ENCODE peak calls at places on chromosomes 6 and 20, in four cellular contexts. L is A549, M is sigmoid colon, E is K562. F is an unnamed sample. For H3K4me1, the result is how much of the 10 kb centered on the place peaks cover.

GRCh38 chr20:13494019-13494418 is 144.7 kb downstream of the TASP1 start:
- DNase-seq in E (no peak), M (no peak), L (no peak), F (no peak)

GRCh38 chr6:82144007-82144851 is 103.3 kb downstream of the IBTK start:
- DNase-seq in L (peak), E (no peak), M (no peak), F (no peak)

GRCh38 chr6:100269189-100269588 is 195.5 kb downstream of the SIM1 start:
- DNase-seq in E (no peak), L (peak), M (no peak), F (no peak)

GRCh38 chr6:43497694-43498093 is 12.5 kb downstream of the LRRC73 start:
- DNase-seq in E (no peak), M (no peak), L (no peak), F (no peak)

GRCh38 chr6:100665041-100665380 is 200.3 kb upstream of the SIM1 start:
- DNase-seq in E (no peak), L (no peak), M (no peak), F (no peak)

GRCh38 chr6:4853782-4854511 is 77.7 kb downstream of the CDYL start:
- DNase-seq in L (peak), M (no peak), E (peak), F (no peak)

GRCh38 chr6:107690864-107691661 is 133.1 kb downstream of the SCML4 start:
- DNase-seq in L (no peak), M (peak), E (no peak), F (peak)

GRCh38 chr6:118630067-118630466 is 21.3 kb downstream of the CEP85L start:
- DNase-seq in M (no peak), E (peak), L (no peak), F (no peak)

GRCh38 chr20:17225891-17226409 is 890 bp upstream of the PCSK2 start:
- DNase-seq in M (peak), E (no peak), L (no peak), F (peak)

GRCh38 chr6:159931112-159931511 is 37.8 kb upstream of the IGF2R start:
- DNase-seq in E (no peak), L (no peak), M (no peak), F (no peak)

GRCh38 chr6:49541210-49541724 is 9.2 kb upstream of the C6orf141 start:
- DNase-seq in M (no peak), E (peak), L (peak), F (no peak)

GRCh38 chr20:32456869-32457421 is 98.8 kb downstream of the ASXL1 start:
- DNase-seq in L (peak), E (no peak), M (no peak), F (peak)

GRCh38 chr6:80457044-80457933 is 350.8 kb downstream of the BCKDHB start:
- DNase-seq in M (peak), L (peak), E (no peak), F (peak)

GRCh38 chr6:13446371-13446770 is 41.0 kb downstream of the GFOD1 start:
- DNase-seq in L (no peak), M (no peak), E (no peak), F (no peak)

GRCh38 chr6:13441778-13442177 is 45.6 kb downstream of the GFOD1 start:
- DNase-seq in M (no peak), L (no peak), E (no peak), F (no peak)

GRCh38 chr6:13445744-13446115 is 41.7 kb downstream of the GFOD1 start:
- DNase-seq in L (no peak), M (no peak), E (no peak), F (no peak)

GRCh38 chr6:13445005-13445743 is 42.2 kb downstream of the GFOD1 start:
- DNase-seq in E (no peak), M (peak), L (no peak), F (peak)

GRCh38 chr6:13444604-13445003 is 42.8 kb downstream of the GFOD1 start:
- DNase-seq in M (no peak), L (no peak), E (no peak), F (no peak)
- H3K4me1 ChIP-seq in M (half or more), L (under half), E (under half), F (under half)

DNA sequence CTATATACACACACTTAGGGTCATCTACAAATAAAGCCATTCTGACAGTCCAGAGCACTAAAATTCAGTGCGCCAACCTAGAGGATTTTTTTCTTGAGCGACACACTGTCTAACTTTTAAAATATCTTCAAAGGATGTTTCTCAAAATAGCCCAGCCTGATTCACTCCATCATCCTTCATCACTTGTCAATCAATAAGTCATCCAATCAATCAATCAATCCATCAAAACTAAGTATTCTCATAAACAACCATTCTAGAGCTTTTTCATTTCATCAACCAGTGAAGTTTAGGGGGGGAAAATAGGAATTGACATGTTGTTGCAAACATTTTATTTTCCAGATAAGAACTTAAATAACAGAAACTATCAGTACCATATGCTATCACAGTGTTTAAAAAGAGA is 183.2 kb downstream of the HDGFL1 start:
- DNase-seq in L (no peak), M (no peak), E (no peak), F (no peak)
- TF ChIP-seq EP300 in L (no peak), M (no peak), E (no peak), F (no peak)

GRCh38 chr6:143747347-143747842 is 69.6 kb downstream of the PHACTR2 start:
- DNase-seq in E (peak), M (no peak), L (no peak), F (no peak)
- H3K4me1 ChIP-seq in E (under half), M (under half), L (under half), F (under half)

GRCh38 chr6:73585566-73586415 is 65.0 kb upstream of the EEF1A1 start:
- DNase-seq in E (peak), M (no peak), L (peak), F (no peak)
- TF ChIP-seq EP300 in E (peak), M (no peak), L (no peak), F (peak)

DNA sequence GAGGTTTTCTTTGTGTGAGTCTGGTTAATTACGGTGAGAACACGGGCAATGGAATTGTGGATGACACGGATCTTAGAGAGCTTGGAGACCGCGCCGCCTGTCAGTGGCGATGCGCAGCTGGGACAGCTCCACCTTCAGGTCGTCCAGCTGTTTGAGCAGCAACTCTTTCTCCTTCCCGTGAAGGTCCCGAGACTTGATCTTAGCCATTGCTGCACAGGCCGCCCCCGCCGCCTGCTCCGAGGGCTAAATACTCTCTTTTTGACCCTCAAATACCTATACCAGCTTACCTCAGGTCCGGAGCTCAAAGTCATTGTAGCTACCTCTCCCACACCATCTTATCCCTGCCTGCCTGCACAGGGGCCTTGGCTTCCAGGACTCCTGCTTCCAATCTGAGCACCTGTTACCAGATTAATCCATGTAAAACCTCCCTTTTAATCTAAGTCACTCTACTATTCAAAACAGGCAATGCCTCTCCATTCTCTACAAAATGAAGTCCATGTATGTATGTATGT is 100.2 kb downstream of the PREP start:
- DNase-seq in L (no peak), M (no peak), E (no peak), F (no peak)
- H3K4me1 ChIP-seq in L (under half), M (under half), E (under half), F (under half)

GRCh38 chr6:166624275-166624674 is 2.8 kb downstream of the RPS6KA2 start:
- DNase-seq in L (no peak), E (no peak), M (peak), F (no peak)
- TF ChIP-seq EP300 in L (no peak), E (no peak), M (no peak), F (no peak)

DNA sequence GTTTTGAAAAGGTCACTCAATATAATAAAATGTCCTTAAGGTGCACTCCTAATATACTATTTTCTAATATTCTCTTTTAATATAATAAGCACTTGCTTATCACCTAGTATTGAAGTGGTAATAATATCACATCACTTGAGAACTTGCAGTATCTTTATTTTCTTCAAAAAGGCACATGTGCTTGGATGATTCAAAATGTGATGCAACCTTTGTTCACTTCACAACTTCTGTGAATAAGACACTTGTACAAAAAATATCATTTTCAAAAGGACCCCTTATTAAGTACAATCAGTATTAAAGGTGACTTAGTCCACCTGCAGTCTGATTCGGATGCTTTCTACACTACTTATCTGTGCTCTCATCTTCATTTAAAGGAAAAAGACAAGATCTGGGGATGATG is 3.4 kb downstream of the PRELID3B start:
- DNase-seq in E (no peak), M (no peak), L (no peak), F (no peak)
- H3K4me1 ChIP-seq in E (under half), M (under half), L (under half), F (under half)

GRCh38 chr6:39834278-39834677 is 42.1 kb downstream of the DAAM2 start:
- DNase-seq in L (no peak), M (no peak), E (no peak), F (no peak)

GRCh38 chr6:39831701-39832100 is 39.5 kb downstream of the DAAM2 start:
- DNase-seq in E (no peak), M (peak), L (no peak), F (no peak)

GRCh38 chr6:39836621-39837020 is 44.4 kb downstream of the DAAM2 start:
- DNase-seq in E (no peak), L (no peak), M (no peak), F (no peak)

GRCh38 chr6:39835856-39836442 is 43.8 kb downstream of the DAAM2 start:
- DNase-seq in L (no peak), M (no peak), E (no peak), F (no peak)

DNA sequence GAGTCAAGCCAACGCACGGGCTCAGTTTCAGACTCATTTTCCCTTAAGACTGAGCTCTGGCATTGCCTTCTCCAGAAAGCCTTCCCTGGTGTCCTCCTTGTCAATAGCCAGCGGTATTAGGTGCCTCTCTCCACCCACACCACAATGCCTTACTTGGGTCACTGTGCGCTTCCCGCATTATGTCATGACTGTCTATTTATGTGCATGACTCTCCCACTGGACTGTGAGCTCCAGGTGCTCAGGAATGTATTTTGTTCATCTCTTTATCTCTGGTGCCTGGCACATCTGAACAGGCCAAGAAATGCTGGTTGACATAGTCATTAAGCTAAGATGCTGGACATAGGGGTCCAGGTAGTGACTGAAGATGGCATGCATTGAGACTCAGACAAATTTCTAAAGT is 42.7 kb downstream of the DAAM2 start:
- DNase-seq in L (no peak), M (no peak), E (no peak), F (no peak)
- TF ChIP-seq EP300 in L (no peak), M (no peak), E (no peak), F (no peak)